ENCODE peak calls at places on chromosomes 3 and 15, in ten cellular contexts. B is GM20000; D is foreskin fibroblast; U is cardiac muscle cell; K is CD8-positive, alpha-beta T cell; W is PC-3; H is H9; L is colonic mucosa; S is choroid plexus epithelial cell; Q is tibial artery. X is an unnamed sample.

GRCh38 chr3:158709666-158710083 is 22.6 kb downstream of the RARRES1 start:
- DNase-seq in B (no peak), D (peak), U (no peak), K (no peak), W (peak), H (no peak), L (no peak), S (peak), Q (no peak), X (no peak)

GRCh38 chr3:58028902-58029301 is 20.7 kb downstream of the FLNB start:
- DNase-seq in B (no peak), D (no peak), U (no peak), K (no peak), W (peak), H (no peak), L (no peak), S (no peak), Q (no peak), X (no peak)

GRCh38 chr3:29240248-29240647 is 40.6 kb upstream of the RBMS3 start:
- DNase-seq in B (no peak), D (peak), U (no peak), K (no peak), W (peak), H (no peak), L (no peak), S (peak), Q (no peak), X (no peak)

GRCh38 chr15:41511331-41512077 is 2.1 kb downstream of the LTK start:
- DNase-seq in B (peak), D (no peak), U (no peak), K (no peak), W (no peak), H (peak), L (peak), S (no peak), Q (no peak), X (no peak)

GRCh38 chr3:46895204-46895660 is 17.7 kb downstream of the PTH1R start:
- DNase-seq in B (peak), D (peak), U (peak), K (peak), W (peak), H (no peak), L (peak), S (peak), Q (peak), X (peak)

GRCh38 chr3:181253796-181254195 is 264.3 kb upstream of the DNAJC19 start:
- DNase-seq in B (no peak), D (no peak), U (peak), K (no peak), W (no peak), H (no peak), L (no peak), S (no peak), Q (no peak), X (no peak)

GRCh38 chr15:89421219-89421618 is 75.2 kb downstream of the RHCG start:
- DNase-seq in B (no peak), D (no peak), U (no peak), K (no peak), W (no peak), H (no peak), L (no peak), S (no peak), Q (no peak), X (no peak)

GRCh38 chr15:97598353-97598798 is 362.1 kb upstream of the ARRDC4 start:
- DNase-seq in B (no peak), D (no peak), U (no peak), K (no peak), W (no peak), H (no peak), L (no peak), S (peak), Q (no peak), X (no peak)

DNA sequence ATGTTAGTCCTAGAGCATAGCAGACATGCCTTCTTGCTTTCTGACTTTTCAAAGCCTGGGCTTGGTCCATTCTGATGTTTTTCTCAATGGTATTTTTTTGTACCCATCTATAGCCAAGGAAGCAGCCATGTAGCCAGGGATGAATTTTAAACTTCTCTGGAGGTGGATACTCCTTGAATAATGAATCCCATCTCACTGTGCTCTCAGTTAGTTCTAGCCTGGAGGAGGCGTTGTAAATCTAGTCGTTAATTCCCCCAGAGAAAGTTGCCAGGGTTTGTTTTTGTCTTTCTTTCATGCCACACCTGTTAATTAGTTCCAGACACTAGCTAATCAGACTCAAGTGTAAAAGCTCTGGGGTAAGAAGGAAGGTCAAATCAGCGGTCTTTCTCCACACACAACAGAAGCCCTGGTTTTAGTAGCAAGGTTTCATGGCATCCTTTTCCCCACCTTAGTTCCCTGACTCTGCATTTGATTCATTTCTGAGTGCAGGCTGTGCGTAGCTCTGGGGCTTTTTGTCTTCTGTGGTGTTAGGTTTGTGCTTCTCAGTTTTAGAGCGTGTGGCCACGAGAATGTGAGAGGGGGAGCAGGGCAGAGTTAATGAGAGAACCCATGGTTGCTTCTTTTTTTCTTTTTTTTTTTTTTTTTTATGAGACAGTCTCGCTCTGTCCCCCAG is 19.7 kb downstream of the PTPRG start:
- DNase-seq in B (no peak), D (no peak), U (no peak), K (no peak), W (no peak), H (no peak), L (no peak), S (no peak), Q (no peak), X (no peak)
- TF ChIP-seq CTCF in B (no peak), D (no peak), U (no peak), K (no peak), W (no peak), H (no peak), L (no peak), S (no peak), Q (no peak), X (no peak)

DNA sequence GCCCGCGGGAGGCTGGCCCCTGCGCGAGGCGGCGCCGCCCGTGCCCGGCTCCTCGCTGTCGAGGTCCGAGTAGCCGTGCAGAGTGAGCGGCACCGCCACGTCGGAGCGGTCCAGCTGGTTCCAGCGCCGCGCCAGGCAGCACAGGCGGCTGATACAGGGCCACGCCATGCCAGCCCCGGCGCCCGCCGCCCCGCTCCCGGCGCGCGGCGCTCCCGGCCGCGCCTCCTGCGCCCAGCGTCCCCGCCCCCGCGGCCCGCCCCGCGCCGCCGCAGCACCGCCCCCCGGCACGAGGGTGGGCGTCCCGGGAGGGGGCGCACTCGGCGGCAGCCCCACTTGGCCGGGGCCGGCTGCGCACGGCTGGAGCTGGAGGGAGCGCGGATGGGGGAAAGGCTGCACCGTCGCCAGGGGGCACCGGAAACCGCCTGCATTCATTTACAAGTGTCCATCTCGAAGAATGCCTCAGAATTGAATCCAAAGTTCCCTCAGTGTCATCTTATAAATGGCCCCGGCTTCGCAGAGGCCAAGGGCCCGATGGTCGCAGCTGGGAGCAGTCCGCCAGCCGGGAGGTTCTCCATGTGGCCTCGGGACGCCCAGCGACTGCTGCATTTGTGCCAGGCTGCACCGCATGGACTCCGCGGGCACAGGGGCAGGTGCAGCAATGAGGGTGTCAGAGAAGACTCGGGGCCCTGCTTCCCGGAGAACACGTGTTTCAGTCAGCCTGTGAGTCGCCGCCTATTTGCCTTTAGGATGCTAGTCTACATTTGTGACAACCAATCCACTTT is at the start of gene MAP6D1:
- DNase-seq in B (peak), D (peak), U (peak), K (peak), W (peak), H (peak), L (peak), S (peak), Q (no peak), X (peak)
- TF ChIP-seq CTCF in B (peak), D (peak), U (peak), K (no peak), W (peak), H (peak), L (no peak), S (peak), Q (no peak), X (peak)

DNA sequence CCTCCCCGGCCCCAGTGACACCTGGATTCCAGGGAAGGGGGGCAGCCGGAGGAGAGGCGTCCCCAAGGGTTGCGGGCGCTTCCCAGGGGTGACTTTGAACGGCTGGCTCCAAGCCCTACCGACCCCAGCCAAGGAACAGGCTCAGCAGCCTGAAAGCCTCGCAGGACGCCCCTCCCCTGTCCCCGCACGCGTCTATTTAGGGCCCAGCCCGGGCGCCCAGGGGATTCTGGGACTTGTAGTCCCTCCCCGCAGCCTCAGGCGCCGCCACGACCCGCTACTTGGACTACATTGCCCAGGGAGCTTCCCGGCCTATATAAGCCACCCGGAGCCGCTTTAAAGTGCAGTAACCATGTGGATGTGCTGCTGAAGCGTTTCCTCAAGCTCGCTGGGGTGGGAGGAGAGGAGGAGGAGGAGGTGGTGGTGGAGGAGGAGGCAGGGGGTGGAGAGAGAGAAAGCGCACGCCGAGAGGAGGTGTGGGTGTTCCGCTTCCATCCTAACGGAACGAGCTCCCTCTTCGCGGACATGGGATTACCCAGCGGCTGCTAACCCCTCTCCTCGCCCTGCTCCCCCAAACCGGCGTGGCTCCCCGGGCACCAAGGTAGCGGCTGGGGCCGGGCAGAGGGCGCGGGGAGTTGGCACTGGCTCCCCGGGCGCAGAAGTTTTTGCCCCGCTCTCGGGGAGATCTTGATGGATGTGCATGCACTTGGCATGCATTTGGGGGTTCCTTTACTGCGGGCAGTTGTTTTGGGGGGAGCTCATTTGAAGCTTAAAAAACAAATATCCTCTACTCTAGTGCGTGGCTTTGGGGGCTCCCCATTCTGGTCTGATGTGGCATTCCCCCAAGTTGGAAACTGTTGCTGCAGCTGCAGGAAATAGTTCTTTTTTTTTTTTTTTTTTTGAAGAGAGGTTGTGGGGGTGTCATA is at the start of gene ITPR1:
- DNase-seq in B (peak), D (peak), U (peak), K (peak), W (peak), H (peak), L (peak), S (peak), Q (peak), X (peak)
- TF ChIP-seq CTCF in B (no peak), D (no peak), U (no peak), K (no peak), W (no peak), H (no peak), L (no peak), S (no peak), Q (no peak), X (no peak)

GRCh38 chr15:94582368-94582767 is 351.0 kb downstream of the MCTP2 start:
- DNase-seq in B (peak), D (no peak), U (peak), K (peak), W (peak), H (peak), L (peak), S (peak), Q (no peak), X (peak)
- TF ChIP-seq CTCF in B (peak), D (no peak), U (peak), K (no peak), W (peak), H (peak), L (no peak), S (peak), Q (no peak), X (peak)

X was measured in neural crest cell.